ENCODE peak calls at places on chromosomes 1 and 21, in four cellular contexts. V, O, X and K are unnamed samples.

GRCh38 chr1:16237343-16237830 is 404 bp upstream of the CPLANE2 start:
- DNase-seq in V (no peak), O (no peak), X (no peak), K (peak)

GRCh38 chr1:198678301-198678836 is 39.5 kb downstream of the PTPRC start:
- DNase-seq in V (no peak), O (no peak), X (no peak), K (no peak)

GRCh38 chr1:17525996-17526686 is 13.4 kb upstream of the ARHGEF10L start:
- DNase-seq in V (no peak), O (no peak), X (no peak), K (no peak)

GRCh38 chr1:173478099-173478555 is 992 bp downstream of the PRDX6 start:
- DNase-seq in V (peak), O (no peak), X (peak), K (peak)

GRCh38 chr1:116496380-116496779 is 74.4 kb downstream of the CD58 start:
- DNase-seq in V (no peak), O (no peak), X (peak), K (no peak)

GRCh38 chr1:152823291-152823690 is 4.0 kb upstream of the LCE1A start:
- DNase-seq in V (no peak), O (no peak), X (no peak), K (no peak)

GRCh38 chr1:31943546-31944184 is 5.5 kb upstream of the PTP4A2 start:
- DNase-seq in V (no peak), O (no peak), X (no peak), K (no peak)

GRCh38 chr1:72229893-72230292 is 52.4 kb downstream of the NEGR1 start:
- DNase-seq in V (no peak), O (no peak), X (no peak), K (no peak)

GRCh38 chr1:15046487-15047165 is 106.9 kb upstream of the TMEM51 start:
- DNase-seq in V (peak), O (peak), X (peak), K (peak)

GRCh38 chr1:8667869-8668595 is 149.4 kb downstream of the RERE start:
- DNase-seq in V (no peak), O (no peak), X (no peak), K (no peak)

GRCh38 chr1:88917321-88918025 is 26.1 kb upstream of the GTF2B start:
- DNase-seq in V (no peak), O (no peak), X (no peak), K (no peak)

GRCh38 chr1:182397653-182398388 is 2.6 kb downstream of the TEDDM1 start:
- DNase-seq in V (no peak), O (no peak), X (no peak), K (no peak)

GRCh38 chr21:39686636-39687035 is 58.3 kb upstream of the IGSF5 start:
- DNase-seq in V (no peak), O (no peak), X (peak), K (no peak)

GRCh38 chr1:15833069-15833679 is 14.3 kb upstream of the SPEN start:
- DNase-seq in V (peak), O (no peak), X (peak), K (no peak)

GRCh38 chr1:42214447-42214871 is 49.9 kb upstream of the GUCA2A start:
- DNase-seq in V (no peak), O (no peak), X (peak), K (no peak)

GRCh38 chr1:212605441-212605976 is 3.1 kb upstream of the ATF3 start:
- DNase-seq in V (no peak), O (no peak), X (no peak), K (no peak)

GRCh38 chr1:209650454-209650853 is 1.8 kb downstream of the LAMB3 start:
- DNase-seq in V (no peak), O (no peak), X (no peak), K (no peak)

GRCh38 chr1:12745126-12745991 is 641 bp upstream of the CFAP107 start:
- DNase-seq in V (no peak), O (no peak), X (no peak), K (no peak)

GRCh38 chr1:207404849-207405525 is 49.1 kb upstream of the CR2 start:
- DNase-seq in V (no peak), O (peak), X (no peak), K (peak)

GRCh38 chr1:161196521-161197451 is 2.1 kb downstream of the ADAMTS4 start:
- DNase-seq in V (no peak), O (no peak), X (no peak), K (no peak)

GRCh38 chr1:103266036-103266435 is 157.7 kb upstream of the COL11A1 start:
- DNase-seq in V (no peak), O (no peak), X (no peak), K (no peak)

GRCh38 chr1:117616356-117616755 is 10.5 kb downstream of the TENT5C start:
- DNase-seq in V (no peak), O (no peak), X (peak), K (no peak)

GRCh38 chr1:186620951-186621350 is 59.3 kb downstream of the PTGS2 start:
- DNase-seq in V (no peak), O (no peak), X (no peak), K (no peak)

GRCh38 chr1:17244826-17245740 is 3.8 kb upstream of the PADI3 start:
- DNase-seq in V (no peak), O (no peak), X (no peak), K (no peak)

GRCh38 chr1:203534526-203534925 is 40.6 kb downstream of the OPTC start:
- DNase-seq in V (peak), O (no peak), X (peak), K (no peak)

GRCh38 chr1:112316254-112316653 is 79.8 kb upstream of the CTTNBP2NL start:
- DNase-seq in V (no peak), O (no peak), X (no peak), K (no peak)

GRCh38 chr1:236608930-236609726 is 4.8 kb upstream of the HEATR1 start:
- DNase-seq in V (no peak), O (no peak), X (peak), K (no peak)

GRCh38 chr1:22470227-22470626 is 18.6 kb downstream of the ZBTB40 start:
- DNase-seq in V (no peak), O (no peak), X (no peak), K (no peak)

GRCh38 chr1:19400875-19401854 is 84.2 kb downstream of the CAPZB start:
- DNase-seq in V (no peak), O (no peak), X (no peak), K (no peak)

GRCh38 chr1:65002156-65002507 is 35.8 kb upstream of the JAK1 start:
- DNase-seq in V (no peak), O (no peak), X (no peak), K (no peak)

GRCh38 chr1:232635778-232636356 is 5.9 kb upstream of the SIPA1L2 start:
- DNase-seq in V (no peak), O (peak), X (no peak), K (peak)

GRCh38 chr1:39491146-39491921 is at the start of gene BMP8A:
- DNase-seq in V (peak), O (peak), X (peak), K (peak)

GRCh38 chr1:108009603-108010195 is 44.7 kb upstream of the VAV3 start:
- DNase-seq in V (no peak), O (no peak), X (no peak), K (no peak)

GRCh38 chr21:40719615-40720014 is 127.3 kb downstream of the DSCAM start:
- DNase-seq in V (no peak), O (no peak), X (no peak), K (no peak)

DNA sequence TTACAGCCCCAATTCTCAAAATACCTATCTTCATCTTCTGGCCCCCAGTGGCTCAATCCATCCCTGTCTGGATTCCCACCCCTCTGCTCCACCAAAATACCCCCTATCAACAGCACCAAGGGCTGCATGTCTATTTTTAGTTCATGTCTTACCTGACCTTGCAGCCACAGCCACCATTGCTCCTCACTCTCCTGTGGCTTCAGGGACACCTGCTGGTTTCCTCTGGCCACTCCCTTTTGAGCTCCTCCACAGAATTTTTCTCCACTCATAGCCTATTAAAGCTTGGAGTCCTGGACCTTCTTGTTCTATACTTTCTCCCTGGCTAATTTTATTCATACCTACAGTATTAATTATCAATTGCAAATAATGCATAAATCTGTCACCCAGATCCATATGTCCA is 125.3 kb upstream of the NGF start:
- DNase-seq in V (no peak), O (no peak), X (peak), K (no peak)
- TF ChIP-seq CTCF in V (no peak), O (no peak), X (peak), K (no peak)

GRCh38 chr1:164510435-164510834 is 48.5 kb upstream of the PBX1 start:
- DNase-seq in V (no peak), O (no peak), X (no peak), K (no peak)
- TF ChIP-seq CTCF in V (no peak), O (no peak), X (peak), K (no peak)

DNA sequence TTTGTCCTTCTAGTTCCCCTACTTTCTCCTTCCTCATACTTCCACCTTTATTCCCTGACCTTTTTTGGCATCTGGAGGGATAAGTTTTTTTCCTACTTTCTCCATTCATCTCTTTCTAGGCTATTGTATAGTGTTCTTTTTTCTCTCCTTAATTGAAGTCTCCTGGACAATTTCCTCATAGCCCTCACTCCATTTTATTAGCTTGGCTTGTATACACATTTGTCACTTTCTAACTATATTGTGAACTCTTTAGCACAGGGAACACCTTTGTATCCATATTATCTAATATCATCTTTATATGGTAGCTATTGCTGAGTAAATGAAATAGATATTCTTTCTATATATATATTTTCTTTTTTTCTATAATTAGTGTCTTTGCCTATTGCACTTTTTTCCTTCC is 47.6 kb downstream of the TMED5 start:
- DNase-seq in V (no peak), O (no peak), X (no peak), K (no peak)
- TF ChIP-seq CTCF in V (no peak), O (no peak), X (no peak), K (no peak)

DNA sequence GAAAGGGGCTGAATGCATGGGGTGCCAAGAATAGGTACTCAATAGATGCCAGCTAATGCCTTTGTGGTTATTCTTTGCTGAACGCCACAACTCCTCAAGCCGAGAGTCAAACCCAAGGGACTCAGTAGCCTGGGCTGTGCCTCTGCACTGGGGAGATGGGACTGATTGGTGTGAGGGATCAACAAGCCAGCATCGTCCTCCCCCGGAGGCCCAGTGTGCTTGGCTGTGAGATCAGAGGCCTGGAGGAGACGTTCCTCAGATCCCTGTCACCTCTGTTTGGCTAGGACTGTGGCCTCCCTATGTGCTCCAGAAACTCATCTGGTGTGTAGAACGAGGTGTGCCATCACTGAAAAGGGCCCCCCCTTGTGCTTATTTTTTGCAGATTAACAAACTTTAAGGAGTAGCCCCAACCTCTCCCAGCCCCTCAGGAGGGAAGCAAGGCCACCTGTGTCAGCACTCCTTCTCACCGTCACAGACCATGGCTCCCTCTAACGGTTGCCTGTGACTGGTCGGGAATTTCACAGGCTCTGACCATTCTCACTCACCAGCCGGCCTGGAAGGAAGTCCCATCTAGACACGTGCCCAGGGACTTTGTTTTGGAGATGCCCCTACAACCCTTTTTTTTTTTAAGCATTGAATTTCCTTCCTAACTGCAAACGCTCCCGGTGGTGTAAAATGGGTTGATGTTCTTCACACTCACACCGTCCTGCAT is 194.0 kb upstream of the VAMP3 start:
- DNase-seq in V (no peak), O (no peak), X (peak), K (no peak)
- TF ChIP-seq CTCF in V (no peak), O (no peak), X (peak), K (no peak)

GRCh38 chr21:36169465-36170128 is 13.0 kb downstream of the DOP1B start:
- DNase-seq in V (no peak), O (no peak), X (no peak), K (no peak)
- TF ChIP-seq CTCF in V (no peak), O (no peak), X (no peak), K (no peak)

DNA sequence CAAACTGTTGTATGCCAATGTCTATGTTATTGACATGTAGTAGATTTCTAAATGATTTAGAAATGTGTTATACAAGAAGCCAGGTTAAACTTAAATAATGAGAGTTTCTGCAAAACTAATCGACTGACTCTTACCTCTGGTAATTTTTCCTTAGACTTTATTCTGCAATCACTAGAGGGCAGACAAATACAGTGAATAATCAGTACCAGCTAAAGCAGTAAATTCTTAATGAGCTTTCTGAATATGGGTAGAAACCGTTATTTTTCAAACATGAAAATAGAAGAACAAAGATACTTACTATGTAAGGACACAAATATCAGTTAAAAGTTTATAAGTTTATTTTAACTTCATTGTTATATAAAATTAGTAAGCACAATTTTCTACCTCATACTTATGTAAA is 97.9 kb upstream of the RGS1 start:
- DNase-seq in V (no peak), O (peak), X (no peak), K (peak)
- TF ChIP-seq CTCF in V (no peak), O (peak), X (peak), K (no peak)

DNA sequence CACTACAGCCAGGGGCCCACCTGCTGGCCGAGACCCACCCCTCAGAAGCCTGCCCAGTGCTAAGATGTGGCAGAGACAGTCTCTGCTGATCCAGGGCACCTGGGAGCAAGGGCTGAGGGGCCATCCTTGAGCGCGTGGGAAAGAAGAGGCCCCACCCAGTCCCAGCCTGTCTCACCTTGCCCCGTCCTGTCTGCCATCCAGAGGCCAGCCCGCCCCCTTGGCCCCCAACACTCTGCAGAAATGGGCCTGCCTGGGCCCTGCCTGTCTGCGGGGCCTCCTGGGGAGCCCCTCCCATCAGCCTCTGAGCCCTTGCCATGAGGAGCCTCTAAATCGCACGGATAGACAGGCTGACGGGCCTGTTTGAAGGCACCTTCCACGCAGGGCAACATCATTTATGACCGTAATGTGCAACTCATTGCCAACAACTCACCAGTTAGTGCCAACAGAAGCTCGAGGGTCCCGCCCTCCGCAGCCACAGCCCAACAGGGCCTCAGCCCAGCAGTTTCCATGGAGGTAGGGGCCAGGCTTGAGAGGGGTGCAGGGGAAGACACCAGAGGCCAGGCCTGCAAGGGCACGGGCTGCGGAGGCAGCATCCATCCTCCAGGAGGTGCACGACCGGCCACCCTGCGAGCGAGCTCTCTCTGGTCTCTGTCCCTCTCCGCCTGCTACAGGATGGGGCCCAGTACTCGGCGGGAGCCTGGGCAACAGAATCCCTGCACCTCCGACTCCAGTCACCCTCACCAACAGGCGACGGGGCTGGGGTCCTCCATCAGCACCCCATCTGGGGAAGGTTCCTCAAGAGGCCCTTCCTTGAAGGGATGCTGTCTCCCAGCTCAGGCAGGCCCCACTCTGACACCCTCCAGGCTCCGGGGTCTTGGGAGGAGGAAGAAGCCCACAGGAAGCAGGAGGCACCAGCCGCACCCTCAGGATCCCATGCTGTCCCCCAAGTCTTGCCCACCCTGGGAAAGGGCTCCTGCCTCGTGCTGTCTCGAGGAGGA is 78.0 kb downstream of the MEGF6 start:
- DNase-seq in V (no peak), O (no peak), X (no peak), K (no peak)
- TF ChIP-seq CTCF in V (no peak), O (no peak), X (no peak), K (no peak)

GRCh38 chr1:1004780-1005697 is 5.1 kb upstream of the HES4 start:
- DNase-seq in V (no peak), O (no peak), X (peak), K (peak)

GRCh38 chr1:1004420-1004779 is 4.5 kb upstream of the HES4 start:
- DNase-seq in V (no peak), O (no peak), X (no peak), K (peak)

GRCh38 chr1:1006305-1007159 is 6.6 kb upstream of the HES4 start:
- DNase-seq in V (peak), O (no peak), X (peak), K (no peak)

GRCh38 chr1:1003618-1004419 is 3.9 kb upstream of the HES4 start:
- DNase-seq in V (no peak), O (no peak), X (no peak), K (peak)

DNA sequence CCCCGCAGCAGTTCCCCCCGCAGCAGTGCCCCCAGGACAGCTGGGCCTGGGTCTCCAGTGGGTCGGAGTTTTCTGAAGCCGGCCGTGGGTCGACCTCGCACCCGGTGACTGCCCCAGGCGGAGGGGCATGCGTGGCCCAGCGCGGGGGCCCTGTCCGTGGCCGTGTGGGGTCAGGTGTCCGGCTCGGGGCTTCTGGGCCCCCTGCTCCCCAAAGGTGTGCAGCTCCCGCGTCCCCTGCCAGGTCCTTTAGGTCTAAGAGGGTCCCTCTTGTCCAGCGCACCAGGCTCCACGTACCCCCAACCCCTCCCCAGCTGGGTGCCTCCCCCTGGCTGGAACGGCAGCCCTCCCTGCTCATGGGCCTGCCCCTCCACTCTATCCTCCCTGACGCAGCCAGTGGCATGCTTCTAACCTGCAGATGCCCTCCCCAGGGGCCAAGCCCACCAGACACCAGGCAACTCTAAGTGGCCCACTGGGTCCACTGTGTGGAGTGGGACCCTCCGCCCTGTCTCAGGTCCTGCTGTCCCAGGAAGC is 5.9 kb upstream of the HES4 start:
- DNase-seq in V (peak), O (no peak), X (no peak), K (no peak)
- TF ChIP-seq CTCF in V (no peak), O (no peak), X (no peak), K (no peak)

DNA sequence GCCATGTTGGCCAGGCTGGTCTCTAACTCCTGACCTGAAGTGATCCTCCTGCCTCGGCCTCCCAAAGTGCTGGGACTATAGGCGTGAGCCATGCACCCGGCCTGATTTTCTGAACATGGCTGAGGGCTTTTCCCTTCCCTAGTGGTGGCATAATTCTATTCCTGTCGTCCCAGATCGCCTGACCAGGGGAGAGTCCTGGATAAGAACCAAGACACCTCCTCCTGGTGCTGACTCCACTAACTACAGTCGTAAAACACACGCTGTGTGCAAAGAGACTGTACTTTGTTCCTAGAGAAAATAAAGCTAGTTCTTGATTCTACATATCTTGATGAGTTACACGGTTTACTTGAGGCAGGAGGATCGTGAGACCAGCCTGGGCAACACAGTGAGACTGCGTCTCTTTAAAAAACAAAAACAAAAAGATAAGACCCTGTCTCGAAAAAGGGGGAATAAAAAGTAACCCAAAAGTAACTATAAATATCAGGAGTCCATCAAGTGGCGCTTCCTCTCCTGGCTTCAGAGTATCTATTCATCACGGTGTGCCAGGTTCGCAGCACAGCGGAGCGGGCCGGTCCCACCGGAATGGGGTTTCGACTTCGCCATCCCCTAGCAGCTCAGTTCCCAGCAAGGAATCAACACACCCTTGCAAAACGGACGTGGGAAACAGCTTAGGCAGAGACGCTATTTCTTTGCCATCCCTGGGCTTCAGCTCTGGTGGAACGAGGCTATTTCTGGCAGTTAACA is 973 bp downstream of the SDF4 start:
- DNase-seq in V (no peak), O (no peak), X (peak), K (no peak)
- TF ChIP-seq CTCF in V (no peak), O (no peak), X (peak), K (no peak)